ENCODE peak calls at places on chromosomes 1 and 21, in nine cellular contexts. P, O, I, E, B, V, F, J and G are unnamed samples.

GRCh38 chr1:31880957-31881697 is 57.0 kb downstream of the PTP4A2 start:
- DNase-seq in P (no peak), O (no peak), I (no peak), E (no peak), B (no peak), V (no peak), F (no peak), J (no peak), G (no peak)

GRCh38 chr1:56409112-56409691 is 170.2 kb downstream of the PLPP3 start:
- DNase-seq in P (no peak), O (no peak), I (no peak), E (peak), B (no peak), V (no peak), F (peak), J (no peak), G (no peak)

GRCh38 chr1:161473363-161473762 is 31.9 kb upstream of the FCGR2A start:
- DNase-seq in P (peak), O (peak), I (no peak), E (no peak), B (no peak), V (no peak), F (no peak), J (peak), G (no peak)

GRCh38 chr1:88612299-88612698 is 71.8 kb upstream of the PKN2 start:
- DNase-seq in P (no peak), O (no peak), I (no peak), E (no peak), B (no peak), V (no peak), F (no peak), J (no peak), G (no peak)

GRCh38 chr1:164087893-164088292 is 471.1 kb upstream of the PBX1 start:
- DNase-seq in P (no peak), O (no peak), I (no peak), E (no peak), B (no peak), V (no peak), F (no peak), J (no peak), G (no peak)

GRCh38 chr1:119040906-119041305 is 52.8 kb upstream of the TBX15 start:
- DNase-seq in P (peak), O (peak), I (no peak), E (no peak), B (no peak), V (no peak), F (peak), J (no peak), G (peak)

GRCh38 chr21:35831230-35831629 is 229.1 kb downstream of the SETD4 start:
- DNase-seq in P (no peak), O (no peak), I (no peak), E (no peak), B (no peak), V (no peak), F (no peak), J (no peak), G (no peak)

GRCh38 chr1:220579317-220579716 is 51.4 kb downstream of the MARK1 start:
- DNase-seq in P (no peak), O (no peak), I (no peak), E (no peak), B (peak), V (no peak), F (no peak), J (no peak), G (no peak)

GRCh38 chr1:156664949-156665411 is 12.2 kb downstream of the NES start:
- DNase-seq in P (no peak), O (no peak), I (no peak), E (no peak), B (no peak), V (no peak), F (no peak), J (no peak), G (peak)

GRCh38 chr1:12249181-12249580 is 19.4 kb downstream of the VPS13D start:
- DNase-seq in P (peak), O (peak), I (no peak), E (no peak), B (no peak), V (no peak), F (no peak), J (no peak), G (peak)

GRCh38 chr1:218366322-218367052 is 21.4 kb downstream of the TGFB2 start:
- DNase-seq in P (no peak), O (peak), I (no peak), E (peak), B (peak), V (no peak), F (no peak), J (no peak), G (no peak)

GRCh38 chr1:173934440-173934839 is 17.3 kb upstream of the SERPINC1 start:
- DNase-seq in P (no peak), O (peak), I (no peak), E (no peak), B (no peak), V (no peak), F (no peak), J (no peak), G (no peak)

GRCh38 chr1:207964195-207964966 is 53.5 kb upstream of the CD34 start:
- DNase-seq in P (no peak), O (peak), I (no peak), E (no peak), B (no peak), V (no peak), F (no peak), J (no peak), G (no peak)

GRCh38 chr1:204507317-204508105 is 8.7 kb upstream of the MDM4 start:
- DNase-seq in P (no peak), O (peak), I (no peak), E (peak), B (peak), V (no peak), F (peak), J (peak), G (peak)

GRCh38 chr1:8473892-8474300 is 156.0 kb downstream of the SLC45A1 start:
- DNase-seq in P (no peak), O (no peak), I (no peak), E (no peak), B (peak), V (no peak), F (no peak), J (no peak), G (no peak)

GRCh38 chr1:223733898-223734852 is 21.8 kb downstream of the CAPN2 start:
- DNase-seq in P (no peak), O (no peak), I (no peak), E (no peak), B (no peak), V (no peak), F (no peak), J (no peak), G (no peak)

GRCh38 chr1:39901486-39902120 is at the start of gene MYCL:
- DNase-seq in P (no peak), O (no peak), I (peak), E (peak), B (peak), V (peak), F (peak), J (peak), G (peak)

GRCh38 chr1:214843281-214843680 is 239.3 kb upstream of the KCNK2 start:
- DNase-seq in P (no peak), O (no peak), I (no peak), E (no peak), B (no peak), V (no peak), F (no peak), J (no peak), G (peak)

GRCh38 chr1:7401814-7402547 is 369.1 kb upstream of the VAMP3 start:
- DNase-seq in P (peak), O (peak), I (no peak), E (no peak), B (no peak), V (no peak), F (peak), J (no peak), G (peak)

GRCh38 chr1:119873166-119874025 is 22.9 kb downstream of the ADAM30 start:
- DNase-seq in P (peak), O (peak), I (no peak), E (no peak), B (no peak), V (no peak), F (no peak), J (no peak), G (peak)

GRCh38 chr1:17610713-17611112 is 71.2 kb downstream of the ARHGEF10L start:
- DNase-seq in P (no peak), O (no peak), I (no peak), E (no peak), B (no peak), V (no peak), F (no peak), J (no peak), G (no peak)

GRCh38 chr1:151511636-151512215 is 539 bp downstream of the CGN start:
- DNase-seq in P (no peak), O (no peak), I (no peak), E (peak), B (peak), V (peak), F (peak), J (peak), G (peak)

GRCh38 chr1:2255420-2256369 is 27.6 kb downstream of the SKI start:
- DNase-seq in P (peak), O (peak), I (no peak), E (no peak), B (no peak), V (peak), F (peak), J (no peak), G (no peak)

GRCh38 chr1:209583408-209583807 is at the start of gene CAMK1G:
- DNase-seq in P (peak), O (peak), I (no peak), E (no peak), B (peak), V (no peak), F (peak), J (peak), G (peak)

GRCh38 chr1:70142120-70142519 is 63.3 kb downstream of the LRRC40 start:
- DNase-seq in P (peak), O (peak), I (no peak), E (no peak), B (no peak), V (no peak), F (no peak), J (no peak), G (peak)

GRCh38 chr1:92695104-92695503 is 89.8 kb downstream of the EVI5 start:
- DNase-seq in P (no peak), O (peak), I (no peak), E (no peak), B (no peak), V (no peak), F (no peak), J (no peak), G (no peak)

GRCh38 chr1:11692899-11693590 is 1.5 kb downstream of the DRAXIN start:
- DNase-seq in P (peak), O (peak), I (no peak), E (no peak), B (no peak), V (no peak), F (peak), J (no peak), G (peak)

GRCh38 chr21:46392921-46393320 is 65.8 kb upstream of the DIP2A start:
- DNase-seq in P (peak), O (peak), I (no peak), E (no peak), B (no peak), V (no peak), F (no peak), J (no peak), G (peak)

GRCh38 chr1:115283681-115284146 is 54.3 kb downstream of the NGF start:
- DNase-seq in P (no peak), O (no peak), I (no peak), E (no peak), B (no peak), V (no peak), F (no peak), J (no peak), G (no peak)

GRCh38 chr1:76218888-76219588 is 144.5 kb downstream of the ST6GALNAC3 start:
- DNase-seq in P (no peak), O (no peak), I (no peak), E (no peak), B (no peak), V (no peak), F (no peak), J (no peak), G (no peak)

GRCh38 chr1:40045766-40046165 is 5.2 kb downstream of the CAP1 start:
- DNase-seq in P (no peak), O (no peak), I (no peak), E (no peak), B (no peak), V (no peak), F (peak), J (no peak), G (no peak)

GRCh38 chr21:44966135-44967081 is 26.6 kb downstream of the SLX9 start:
- DNase-seq in P (no peak), O (no peak), I (no peak), E (no peak), B (no peak), V (no peak), F (no peak), J (no peak), G (no peak)

GRCh38 chr21:45982758-45983731 is 1.5 kb downstream of the COL6A1 start:
- DNase-seq in P (no peak), O (no peak), I (peak), E (no peak), B (no peak), V (no peak), F (no peak), J (peak), G (no peak)

GRCh38 chr1:12539705-12540579 is 78.1 kb downstream of the DHRS3 start:
- DNase-seq in P (peak), O (peak), I (no peak), E (no peak), B (no peak), V (no peak), F (peak), J (peak), G (peak)

GRCh38 chr1:84171471-84171870 is 27.4 kb downstream of the PRKACB start:
- DNase-seq in P (no peak), O (no peak), I (no peak), E (no peak), B (no peak), V (no peak), F (no peak), J (no peak), G (no peak)